ENCODE peak calls at places on chromosomes 5 and 9, in seven cellular contexts. Y is heart right ventricle, L is PC-3, D is astrocyte, I is lung, T is fibroblast of lung, S is left lung. K is an unnamed sample. For H3K4me1, the result is how much of the 10 kb centered on the place peaks cover.

GRCh38 chr9:94611638-94612068 is 18.0 kb upstream of the FBP2 start:
- DNase-seq in Y (no peak), L (peak), D (no peak), I (no peak), T (no peak), S (no peak), K (no peak)

GRCh38 chr5:39494099-39494498 is 69.3 kb upstream of the DAB2 start:
- DNase-seq in Y (no peak), L (no peak), D (no peak), I (no peak), T (no peak), S (no peak), K (no peak)

GRCh38 chr5:39121922-39122321 is 47.7 kb upstream of the RICTOR start:
- DNase-seq in Y (no peak), L (no peak), D (no peak), I (no peak), T (no peak), S (no peak), K (no peak)

GRCh38 chr5:137209232-137209810 is 289.8 kb downstream of the SPOCK1 start:
- DNase-seq in Y (no peak), L (no peak), D (no peak), I (no peak), T (peak), S (no peak), K (no peak)

GRCh38 chr5:147101654-147102053 is 133.2 kb upstream of the STK32A start:
- DNase-seq in Y (no peak), L (no peak), D (peak), I (no peak), T (peak), S (no peak), K (no peak)

GRCh38 chr9:111832428-111832827 is 37.7 kb upstream of the SHOC1 start:
- DNase-seq in Y (no peak), L (no peak), D (no peak), I (no peak), T (peak), S (no peak), K (no peak)

GRCh38 chr9:1722404-1722803 is 292.7 kb upstream of the SMARCA2 start:
- DNase-seq in Y (no peak), L (peak), D (no peak), I (no peak), T (no peak), S (no peak), K (peak)

GRCh38 chr9:130880599-130881220 is 15.9 kb downstream of the QRFP start:
- DNase-seq in Y (no peak), L (no peak), D (no peak), I (no peak), T (no peak), S (no peak), K (no peak)

GRCh38 chr5:7827602-7828001 is 23.3 kb downstream of the CFAP90 start:
- DNase-seq in Y (no peak), L (no peak), D (no peak), I (no peak), T (peak), S (no peak), K (no peak)

GRCh38 chr5:17180330-17180843 is 37.0 kb upstream of the BASP1 start:
- DNase-seq in Y (no peak), L (no peak), D (no peak), I (no peak), T (no peak), S (no peak), K (no peak)

GRCh38 chr9:127865645-127866464 is 11.4 kb upstream of the ENG start:
- DNase-seq in Y (no peak), L (no peak), D (no peak), I (no peak), T (no peak), S (no peak), K (no peak)

GRCh38 chr5:175842947-175843793 is 28.2 kb upstream of the CPLX2 start:
- DNase-seq in Y (no peak), L (peak), D (peak), I (no peak), T (peak), S (no peak), K (no peak)

GRCh38 chr9:132769895-132770774 is 99.9 kb downstream of the GTF3C4 start:
- DNase-seq in Y (peak), L (peak), D (peak), I (peak), T (peak), S (peak), K (peak)

GRCh38 chr5:9329125-9329524 is 216.8 kb downstream of the SEMA5A start:
- DNase-seq in Y (no peak), L (no peak), D (no peak), I (no peak), T (no peak), S (no peak), K (no peak)

GRCh38 chr9:76374702-76375543 is 19.3 kb downstream of the RFK start:
- DNase-seq in Y (peak), L (peak), D (peak), I (peak), T (peak), S (peak), K (peak)

GRCh38 chr9:107068581-107068980 is 205.6 kb downstream of the ZNF462 start:
- DNase-seq in Y (no peak), L (no peak), D (no peak), I (no peak), T (no peak), S (no peak), K (peak)

GRCh38 chr9:125541840-125542243 is 165.2 kb downstream of the MAPKAP1 start:
- DNase-seq in Y (peak), L (no peak), D (peak), I (no peak), T (peak), S (no peak), K (no peak)

GRCh38 chr9:84711936-84712335 is 42.4 kb downstream of the NTRK2 start:
- DNase-seq in Y (peak), L (peak), D (peak), I (no peak), T (peak), S (no peak), K (no peak)

GRCh38 chr9:118650407-118650806 is 718.8 kb downstream of the BRINP1 start:
- DNase-seq in Y (no peak), L (no peak), D (no peak), I (no peak), T (no peak), S (no peak), K (no peak)

GRCh38 chr5:151095341-151096000 is 14.6 kb upstream of the TNIP1 start:
- DNase-seq in Y (peak), L (no peak), D (no peak), I (no peak), T (peak), S (no peak), K (peak)

GRCh38 chr9:31674264-31674663 is 710.2 kb upstream of the ACO1 start:
- DNase-seq in Y (no peak), L (peak), D (peak), I (no peak), T (peak), S (no peak), K (no peak)

GRCh38 chr5:157750320-157750719 is 6.8 kb downstream of the LSM11 start:
- DNase-seq in Y (no peak), L (peak), D (peak), I (no peak), T (peak), S (no peak), K (no peak)

GRCh38 chr5:145619806-145620205 is 215.3 kb downstream of the PRELID2 start:
- DNase-seq in Y (no peak), L (no peak), D (peak), I (no peak), T (peak), S (no peak), K (no peak)

GRCh38 chr5:135039526-135040296 is 5.7 kb upstream of the PITX1 start:
- DNase-seq in Y (no peak), L (no peak), D (no peak), I (no peak), T (no peak), S (no peak), K (no peak)

GRCh38 chr9:6417186-6417585 is 4.2 kb downstream of the UHRF2 start:
- DNase-seq in Y (no peak), L (no peak), D (no peak), I (no peak), T (peak), S (no peak), K (no peak)

GRCh38 chr9:6413365-6414263 is 615 bp downstream of the UHRF2 start:
- DNase-seq in Y (peak), L (peak), D (no peak), I (peak), T (no peak), S (peak), K (peak)

GRCh38 chr9:6412572-6413364 is at the start of gene UHRF2:
- DNase-seq in Y (peak), L (peak), D (peak), I (peak), T (peak), S (peak), K (peak)

GRCh38 chr9:6414291-6414690 is 1.3 kb downstream of the UHRF2 start:
- DNase-seq in Y (no peak), L (peak), D (peak), I (no peak), T (peak), S (no peak), K (peak)

GRCh38 chr9:6415266-6415665 is 2.3 kb downstream of the UHRF2 start:
- DNase-seq in Y (no peak), L (no peak), D (no peak), I (no peak), T (peak), S (no peak), K (no peak)
- H3K4me1 ChIP-seq in Y (half or more), L (under half), D (under half), I (under half), T (under half), S (under half), K (under half)

DNA sequence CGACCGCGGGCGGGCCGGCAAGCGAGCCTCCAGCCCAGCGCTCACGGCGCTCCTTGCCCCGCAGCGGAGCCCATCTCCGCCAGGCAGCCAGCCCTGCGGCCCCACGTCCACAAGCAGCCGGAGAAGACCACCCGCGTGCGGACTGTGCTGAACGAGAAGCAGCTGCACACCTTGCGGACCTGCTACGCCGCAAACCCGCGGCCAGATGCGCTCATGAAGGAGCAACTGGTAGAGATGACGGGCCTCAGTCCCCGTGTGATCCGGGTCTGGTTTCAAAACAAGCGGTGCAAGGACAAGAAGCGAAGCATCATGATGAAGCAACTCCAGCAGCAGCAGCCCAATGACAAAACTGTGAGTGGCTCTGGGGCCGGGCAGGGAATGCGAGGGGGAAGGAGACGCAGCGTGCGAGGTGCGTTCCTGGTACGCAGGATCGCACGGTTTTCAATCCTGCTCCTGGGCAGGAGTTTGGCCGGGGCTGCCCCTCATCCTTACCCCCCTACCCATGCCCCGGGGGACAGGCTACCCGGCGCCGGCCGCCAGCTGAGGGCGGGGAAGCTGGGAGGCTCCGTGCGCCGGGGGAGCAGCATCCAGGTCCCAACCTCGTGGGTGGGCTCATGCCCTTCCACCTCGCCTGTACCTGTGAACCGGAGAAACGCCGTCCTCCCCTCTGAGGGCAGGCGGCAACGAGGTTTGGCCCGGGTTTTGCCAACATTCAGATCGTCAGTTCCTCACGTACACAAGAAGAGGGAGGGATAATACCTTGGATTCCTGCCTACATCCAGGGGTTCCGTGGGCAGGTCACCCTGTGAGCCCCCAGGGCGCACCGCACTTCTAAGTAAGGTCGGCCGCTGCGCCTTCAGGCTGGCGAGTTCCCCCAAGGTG is 6.6 kb downstream of the ISL1 start:
- DNase-seq in Y (no peak), L (no peak), D (no peak), I (no peak), T (no peak), S (no peak), K (no peak)
- H3K4me3 ChIP-seq in Y (peak), L (no peak), D (no peak), I (no peak), T (no peak), S (no peak), K (no peak)

GRCh38 chr5:67153292-67153691 is 43.3 kb downstream of the CD180 start:
- DNase-seq in Y (no peak), L (no peak), D (no peak), I (no peak), T (no peak), S (no peak), K (peak)

GRCh38 chr5:67156976-67157583 is 39.5 kb downstream of the CD180 start:
- DNase-seq in Y (no peak), L (peak), D (peak), I (no peak), T (peak), S (no peak), K (peak)

GRCh38 chr5:67149933-67150523 is 46.6 kb downstream of the CD180 start:
- DNase-seq in Y (no peak), L (peak), D (no peak), I (no peak), T (no peak), S (no peak), K (no peak)

GRCh38 chr5:67152400-67152799 is 44.2 kb downstream of the CD180 start:
- DNase-seq in Y (no peak), L (no peak), D (no peak), I (no peak), T (no peak), S (no peak), K (no peak)

DNA sequence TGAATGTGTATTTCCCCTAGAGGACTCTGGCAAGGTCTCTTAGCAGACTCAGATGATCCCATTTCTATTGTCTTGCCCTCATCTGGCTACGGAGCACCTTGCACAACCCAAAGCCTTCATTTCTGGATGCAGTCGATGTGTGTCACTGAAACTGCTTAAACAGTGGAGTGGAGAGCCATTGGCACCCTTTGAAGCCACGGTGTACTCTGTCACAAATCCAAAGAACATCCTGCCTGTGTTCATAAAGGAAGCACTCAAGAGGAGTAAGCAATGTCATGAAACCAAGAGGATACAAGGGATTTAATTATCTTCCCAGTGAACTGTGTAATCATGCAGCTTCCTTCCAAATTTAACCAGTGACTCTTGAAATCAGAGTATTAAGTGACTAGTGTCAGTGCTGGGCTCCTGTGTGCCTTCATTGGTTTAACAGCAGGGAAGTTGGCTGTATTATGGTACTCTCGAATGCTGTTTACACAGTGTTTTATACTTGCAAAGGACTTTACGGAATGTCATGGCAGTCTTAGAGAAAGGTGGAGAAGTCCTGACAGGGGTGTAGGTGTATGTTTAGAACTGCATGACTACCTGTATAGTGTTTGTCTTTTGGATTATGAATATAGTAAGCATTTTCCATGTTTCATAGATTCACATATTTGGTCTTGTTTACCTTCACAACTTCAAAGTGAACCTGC is 41.9 kb downstream of the CD180 start:
- DNase-seq in Y (no peak), L (no peak), D (no peak), I (no peak), T (no peak), S (no peak), K (no peak)
- H3K27ac ChIP-seq in Y (peak), L (no peak), D (no peak), I (peak), T (no peak), S (no peak), K (no peak)

DNA sequence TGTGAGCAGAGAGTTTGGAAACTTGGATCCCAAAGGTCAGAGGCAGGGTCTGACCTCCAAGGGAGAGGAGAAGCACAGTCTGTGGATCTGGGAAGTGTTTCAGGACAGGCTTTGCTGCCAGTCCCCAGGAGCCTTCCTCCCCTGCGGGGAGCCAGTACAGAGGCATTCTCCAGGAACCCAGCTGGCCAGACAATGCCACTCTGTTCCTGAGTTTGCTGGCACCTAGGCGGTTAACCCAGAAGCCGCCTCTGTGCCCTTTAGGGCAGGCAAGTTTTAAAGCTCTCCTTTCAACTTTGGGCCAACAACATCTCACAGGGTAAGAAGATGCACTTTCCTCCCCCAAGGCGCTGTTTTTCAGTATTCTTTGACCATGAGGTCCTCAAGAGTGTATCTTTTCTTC is 37.0 kb upstream of the FGF1 start:
- DNase-seq in Y (no peak), L (no peak), D (no peak), I (no peak), T (no peak), S (no peak), K (no peak)
- H3K4me1 ChIP-seq in Y (under half), L (under half), D (under half), I (under half), T (under half), S (under half), K (under half)

K was measured in small intestine.